ENCODE peak calls at places on chromosome 6, in five cellular contexts. Y is HEK293T, Z is GM10248, W is GM23338, O is B cell. B is an unnamed sample.

GRCh38 chr6:169092375-169092774 is 161.3 kb downstream of the THBS2 start:
- DNase-seq in Z (no peak), O (no peak), W (no peak), Y (no peak), B (no peak)

GRCh38 chr6:12735786-12736185 is 19.2 kb downstream of the PHACTR1 start:
- DNase-seq in Z (no peak), Y (no peak), O (no peak), W (no peak), B (no peak)

GRCh38 chr6:40947876-40948514 is 91.0 kb downstream of the UNC5CL start:
- DNase-seq in Y (no peak), W (peak), O (no peak), Z (no peak), B (no peak)

GRCh38 chr6:17866876-17867444 is 120.5 kb downstream of the KIF13A start:
- DNase-seq in O (no peak), W (no peak), Z (no peak), Y (no peak), B (no peak)

GRCh38 chr6:154509421-154510143 is 903 bp downstream of the CNKSR3 start:
- DNase-seq in Y (peak), Z (peak), W (peak), O (no peak), B (peak)

GRCh38 chr6:23174781-23175361 is 605.5 kb downstream of the HDGFL1 start:
- DNase-seq in W (no peak), O (no peak), Z (no peak), Y (no peak), B (no peak)

GRCh38 chr6:41098366-41098765 is 25.6 kb downstream of the NFYA start:
- DNase-seq in O (no peak), Z (no peak), Y (no peak), W (no peak), B (no peak)

GRCh38 chr6:30897882-30898281 is 10.1 kb upstream of the GTF2H4 start:
- DNase-seq in W (no peak), Y (no peak), Z (no peak), O (no peak), B (no peak)

GRCh38 chr6:136721467-136721866 is 70.8 kb downstream of the MAP3K5 start:
- DNase-seq in O (no peak), Y (no peak), Z (no peak), W (no peak), B (no peak)

GRCh38 chr6:149314325-149314724 is 3.2 kb upstream of the TAB2 start:
- DNase-seq in W (no peak), O (no peak), Z (no peak), Y (no peak), B (no peak)

GRCh38 chr6:14922306-14922705 is 323.6 kb upstream of the JARID2 start:
- DNase-seq in Z (no peak), Y (no peak), W (peak), O (no peak), B (no peak)

GRCh38 chr6:110537208-110538123 is 61.1 kb upstream of the SLC22A16 start:
- DNase-seq in Z (no peak), W (no peak), O (no peak), Y (no peak), B (no peak)

GRCh38 chr6:157685596-157686280 is 137.3 kb upstream of the SNX9 start:
- DNase-seq in Z (no peak), W (no peak), Y (no peak), O (no peak), B (no peak)

GRCh38 chr6:135306740-135307420 is 125.8 kb downstream of the MYB start:
- DNase-seq in Z (no peak), W (no peak), O (no peak), Y (no peak), B (no peak)

GRCh38 chr6:140320081-140320798 is 945.8 kb upstream of the CITED2 start:
- DNase-seq in W (no peak), Z (no peak), O (no peak), Y (no peak), B (no peak)

GRCh38 chr6:153368131-153368530 is 237.0 kb upstream of the RGS17 start:
- DNase-seq in Y (no peak), Z (no peak), W (no peak), O (no peak), B (no peak)

GRCh38 chr6:114049367-114049966 is 78.5 kb upstream of the HDAC2 start:
- DNase-seq in Y (no peak), W (no peak), Z (no peak), O (no peak), B (no peak)

GRCh38 chr6:139533166-139533565 is 158.7 kb upstream of the CITED2 start:
- DNase-seq in Z (no peak), O (no peak), Y (no peak), W (no peak), B (no peak)

GRCh38 chr6:140264451-140264850 is 890.0 kb upstream of the CITED2 start:
- DNase-seq in Y (no peak), O (no peak), Z (no peak), W (no peak), B (no peak)

GRCh38 chr6:88983532-88983931 is 20.1 kb upstream of the RNGTT start:
- DNase-seq in Z (no peak), W (peak), Y (peak), O (no peak), B (no peak)

GRCh38 chr6:11043961-11044711 is at the start of gene ELOVL2:
- DNase-seq in O (no peak), Z (peak), Y (peak), W (peak), B (peak)

GRCh38 chr6:111750753-111751684 is 122.2 kb downstream of the FYN start:
- DNase-seq in W (peak), O (peak), Z (peak), Y (no peak), B (no peak)

GRCh38 chr6:37192669-37193068 is 22.7 kb downstream of the PIM1 start:
- DNase-seq in Z (no peak), O (no peak), Y (no peak), W (no peak), B (no peak)

GRCh38 chr6:42978487-42978792 is 541 bp downstream of the PEX6 start:
- DNase-seq in Z (no peak), W (peak), Y (peak), O (no peak), B (no peak)

GRCh38 chr6:124009372-124009765 is 205.7 kb downstream of the NKAIN2 start:
- DNase-seq in O (no peak), Z (no peak), Y (no peak), W (no peak), B (no peak)

GRCh38 chr6:43763133-43763797 is 6.7 kb upstream of the VEGFA start:
- DNase-seq in O (no peak), W (no peak), Z (no peak), Y (no peak), B (no peak)

GRCh38 chr6:164124986-164125385 is 710.5 kb downstream of the QKI start:
- DNase-seq in Z (no peak), W (no peak), O (no peak), Y (no peak), B (no peak)

GRCh38 chr6:26296857-26297648 is 67.9 kb upstream of the BTN3A2 start:
- DNase-seq in W (no peak), O (no peak), Z (no peak), Y (no peak), B (no peak)

GRCh38 chr6:25156123-25156522 is 123.1 kb upstream of the CARMIL1 start:
- DNase-seq in Z (no peak), Y (no peak), W (no peak), O (no peak), B (no peak)

B was measured in GM12891.